ENCODE peak calls at places on chromosomes 13 and 19, in eight cellular contexts. N is left lung; Q is foreskin keratinocyte; Z is A549; I is colonic mucosa; D is effector memory CD4-positive, alpha-beta T cell; S is GM23248; T is H1. A is an unnamed sample.

GRCh38 chr13:67120872-67121531 is 109.1 kb downstream of the PCDH9 start:
- DNase-seq in N (no peak), Q (peak), Z (no peak), I (no peak), D (no peak), S (no peak), T (no peak), A (no peak)

GRCh38 chr13:27619093-27619705 is 1.1 kb downstream of the LNX2 start:
- DNase-seq in N (no peak), Q (peak), Z (no peak), I (peak), D (no peak), S (peak), T (no peak), A (no peak)

GRCh38 chr13:43285891-43286602 is 262.7 kb downstream of the DNAJC15 start:
- DNase-seq in N (peak), Q (no peak), Z (no peak), I (no peak), D (no peak), S (peak), T (no peak), A (no peak)

GRCh38 chr19:49422407-49423277 is 599 bp downstream of the PTH2 start:
- DNase-seq in N (no peak), Q (peak), Z (peak), I (peak), D (no peak), S (peak), T (peak), A (no peak)

GRCh38 chr13:96900992-96901391 is 93.3 kb downstream of the OXGR1 start:
- DNase-seq in N (no peak), Q (no peak), Z (no peak), I (no peak), D (no peak), S (no peak), T (no peak), A (no peak)

GRCh38 chr13:99288069-99288468 is 19.1 kb downstream of the GPR183 start:
- DNase-seq in N (no peak), Q (no peak), Z (no peak), I (no peak), D (no peak), S (no peak), T (no peak), A (no peak)

GRCh38 chr19:9903341-9903740 is 33.0 kb downstream of the OLFM2 start:
- DNase-seq in N (no peak), Q (no peak), Z (no peak), I (no peak), D (no peak), S (no peak), T (no peak), A (no peak)

GRCh38 chr19:1512671-1513491 is at the start of gene ADAMTSL5:
- DNase-seq in N (peak), Q (peak), Z (peak), I (peak), D (peak), S (peak), T (no peak), A (no peak)

GRCh38 chr13:30847697-30848307 is 58.3 kb upstream of the MEDAG start:
- DNase-seq in N (no peak), Q (peak), Z (no peak), I (no peak), D (no peak), S (peak), T (no peak), A (no peak)

GRCh38 chr13:43095771-43096719 is 72.7 kb downstream of the DNAJC15 start:
- DNase-seq in N (no peak), Q (no peak), Z (no peak), I (no peak), D (no peak), S (no peak), T (no peak), A (no peak)

GRCh38 chr19:8132858-8133458 is 16.4 kb downstream of the FBN3 start:
- DNase-seq in N (no peak), Q (no peak), Z (no peak), I (no peak), D (no peak), S (no peak), T (no peak), A (no peak)

GRCh38 chr19:51511353-51511752 is 9.8 kb upstream of the SIGLEC12 start:
- DNase-seq in N (no peak), Q (no peak), Z (no peak), I (no peak), D (no peak), S (peak), T (no peak), A (no peak)

GRCh38 chr13:45500492-45501174 is 35.9 kb downstream of the COG3 start:
- DNase-seq in N (no peak), Q (peak), Z (no peak), I (no peak), D (no peak), S (peak), T (no peak), A (no peak)

GRCh38 chr19:40200352-40201099 is 9.3 kb downstream of the MAP3K10 start:
- DNase-seq in N (no peak), Q (no peak), Z (no peak), I (no peak), D (no peak), S (no peak), T (no peak), A (no peak)

GRCh38 chr13:50892162-50892944 is 17.2 kb upstream of the RNASEH2B start:
- DNase-seq in N (no peak), Q (no peak), Z (no peak), I (no peak), D (no peak), S (no peak), T (no peak), A (no peak)

GRCh38 chr19:3408996-3409345 is 42.6 kb downstream of the NFIC start:
- DNase-seq in N (no peak), Q (no peak), Z (no peak), I (no peak), D (no peak), S (no peak), T (no peak), A (no peak)

GRCh38 chr19:3407556-3408516 is 41.5 kb downstream of the NFIC start:
- DNase-seq in N (no peak), Q (no peak), Z (no peak), I (no peak), D (no peak), S (peak), T (no peak), A (no peak)

GRCh38 chr19:3405261-3405653 is 38.9 kb downstream of the NFIC start:
- DNase-seq in N (no peak), Q (no peak), Z (no peak), I (no peak), D (no peak), S (no peak), T (no peak), A (no peak)

GRCh38 chr19:3404324-3405260 is 38.2 kb downstream of the NFIC start:
- DNase-seq in N (peak), Q (no peak), Z (no peak), I (peak), D (no peak), S (peak), T (no peak), A (peak)

DNA sequence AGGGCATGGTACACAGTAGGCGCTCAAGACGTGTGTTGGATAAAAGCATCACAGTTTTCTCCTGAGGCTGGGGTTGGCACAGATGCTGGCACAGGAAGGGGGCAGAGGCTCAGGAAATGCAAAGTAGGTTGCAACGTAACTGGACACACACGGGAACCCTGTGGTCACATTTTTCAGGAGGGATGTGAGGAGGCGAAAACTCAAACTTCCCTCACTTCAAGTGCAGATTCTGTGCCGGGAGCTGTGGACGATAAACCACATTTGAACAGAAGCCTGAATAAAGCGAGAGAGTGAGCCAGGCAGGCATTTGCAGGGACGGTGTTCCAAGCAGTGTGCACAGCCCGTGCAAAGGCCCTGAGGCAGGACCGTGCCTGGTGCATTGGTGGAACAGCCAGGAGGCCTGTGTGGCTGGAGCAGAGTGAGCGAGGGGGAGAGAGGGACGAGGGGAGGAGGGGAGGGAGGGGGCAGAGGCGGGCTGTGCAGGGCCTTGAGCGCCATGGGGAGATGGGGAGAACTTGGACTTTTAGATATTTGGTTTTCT is 40.3 kb downstream of the NFIC start:
- DNase-seq in N (no peak), Q (no peak), Z (no peak), I (no peak), D (no peak), S (no peak), T (no peak), A (no peak)
- H3K27ac ChIP-seq in N (no peak), Q (no peak), Z (no peak), I (no peak), D (no peak), S (no peak), T (no peak), A (no peak)

DNA sequence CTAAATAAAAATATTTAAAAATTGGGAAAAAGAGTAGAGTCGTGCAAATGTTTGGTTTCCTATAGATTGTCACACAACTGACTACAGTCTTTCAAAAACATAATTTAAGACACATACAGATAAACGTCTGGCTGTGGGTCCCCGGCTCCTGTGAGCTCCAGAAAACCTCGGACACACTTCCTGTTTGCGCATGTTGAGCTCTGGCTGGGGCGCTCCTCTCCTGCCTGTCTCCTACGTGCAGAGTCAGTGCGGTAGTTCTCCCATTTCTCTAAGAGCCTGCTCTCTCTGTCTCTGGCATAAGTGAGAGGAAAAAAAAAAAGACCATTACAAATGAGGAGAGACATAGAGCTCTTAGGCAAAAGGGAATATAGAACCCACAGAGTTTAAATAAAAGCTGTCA is 128.2 kb upstream of the OBI1 start:
- DNase-seq in N (peak), Q (no peak), Z (no peak), I (no peak), D (no peak), S (no peak), T (no peak), A (no peak)
- H3K27ac ChIP-seq in N (no peak), Q (no peak), Z (no peak), I (no peak), D (no peak), S (no peak), T (no peak), A (no peak)

GRCh38 chr19:36092566-36092965 is 18.4 kb upstream of the OVOL3 start:
- DNase-seq in N (no peak), Q (no peak), Z (no peak), I (no peak), D (no peak), S (no peak), T (no peak), A (no peak)

GRCh38 chr19:36090930-36091695 is 19.8 kb upstream of the OVOL3 start:
- DNase-seq in N (no peak), Q (no peak), Z (no peak), I (no peak), D (no peak), S (no peak), T (no peak), A (no peak)

GRCh38 chr19:36093146-36093662 is 17.7 kb upstream of the OVOL3 start:
- DNase-seq in N (no peak), Q (no peak), Z (no peak), I (no peak), D (no peak), S (peak), T (no peak), A (no peak)

GRCh38 chr19:36086326-36086725 is 24.6 kb upstream of the OVOL3 start:
- DNase-seq in N (no peak), Q (no peak), Z (no peak), I (no peak), D (no peak), S (no peak), T (no peak), A (no peak)

GRCh38 chr19:36089847-36090246 is 21.1 kb upstream of the OVOL3 start:
- DNase-seq in N (no peak), Q (no peak), Z (no peak), I (no peak), D (no peak), S (no peak), T (no peak), A (no peak)
- H3K27ac ChIP-seq in N (no peak), Q (no peak), Z (no peak), I (no peak), D (no peak), S (no peak), T (no peak), A (no peak)

DNA sequence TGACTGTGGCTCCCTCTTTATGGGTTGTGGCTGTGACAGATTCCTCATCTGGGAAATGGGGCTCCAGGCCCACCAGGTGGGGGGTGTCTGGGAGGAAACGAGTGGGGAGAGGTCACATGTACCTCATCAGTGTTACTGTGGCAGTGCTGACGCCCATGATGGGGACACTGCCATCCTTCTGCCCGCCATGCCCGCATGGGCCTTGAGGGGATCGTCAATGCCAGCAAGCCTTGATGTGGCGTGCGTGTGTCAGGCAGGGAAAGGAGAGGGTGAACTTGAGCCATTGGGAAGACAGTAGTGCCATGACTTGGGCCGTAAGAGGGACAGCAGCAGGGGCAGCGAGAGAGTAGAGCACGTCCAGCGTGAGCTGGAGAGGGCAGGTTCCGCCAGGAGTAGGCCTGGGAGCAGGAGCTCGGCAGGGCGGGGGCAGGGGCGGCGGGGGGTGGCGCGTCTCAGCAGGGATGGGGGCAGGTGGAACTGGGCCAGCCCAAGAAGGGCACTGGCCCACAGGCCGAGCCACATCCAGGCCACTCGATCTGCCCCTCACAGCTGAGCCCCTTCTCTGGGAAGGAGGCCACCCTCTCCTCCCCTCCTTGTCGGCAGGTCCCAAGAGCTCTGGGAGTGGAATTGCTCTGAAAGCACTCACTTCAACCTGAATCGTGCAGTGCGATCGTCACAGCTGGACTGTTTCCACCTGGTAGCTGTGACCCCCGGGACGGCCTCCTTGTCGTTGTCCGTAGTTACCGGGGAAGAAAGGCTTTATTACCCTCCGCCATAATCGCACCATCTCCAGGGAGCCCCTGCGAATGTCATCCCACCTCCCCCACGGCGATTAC is 9.9 kb downstream of the KLHL26 start:
- DNase-seq in N (no peak), Q (no peak), Z (no peak), I (no peak), D (no peak), S (no peak), T (no peak), A (no peak)
- H3K27ac ChIP-seq in N (no peak), Q (no peak), Z (no peak), I (no peak), D (no peak), S (no peak), T (no peak), A (peak)

GRCh38 chr19:38713865-38714264 is 30.4 kb downstream of the CAPN12 start:
- DNase-seq in N (no peak), Q (no peak), Z (no peak), I (no peak), D (no peak), S (no peak), T (no peak), A (no peak)
- H3K27ac ChIP-seq in N (no peak), Q (no peak), Z (no peak), I (no peak), D (no peak), S (no peak), T (no peak), A (no peak)

GRCh38 chr19:35167251-35168119 is 12.9 kb downstream of the FXYD5 start:
- DNase-seq in N (no peak), Q (no peak), Z (no peak), I (no peak), D (no peak), S (no peak), T (no peak), A (no peak)

GRCh38 chr19:35166100-35167063 is 11.8 kb downstream of the FXYD5 start:
- DNase-seq in N (no peak), Q (peak), Z (no peak), I (no peak), D (no peak), S (no peak), T (no peak), A (no peak)

GRCh38 chr19:35170359-35171061 is 16.0 kb downstream of the FXYD5 start:
- DNase-seq in N (no peak), Q (no peak), Z (no peak), I (no peak), D (no peak), S (no peak), T (no peak), A (no peak)

GRCh38 chr19:35169226-35169995 is 14.9 kb downstream of the FXYD5 start:
- DNase-seq in N (no peak), Q (peak), Z (no peak), I (no peak), D (no peak), S (no peak), T (no peak), A (no peak)

GRCh38 chr19:35168261-35168660 is 13.7 kb downstream of the FXYD5 start:
- DNase-seq in N (no peak), Q (peak), Z (no peak), I (no peak), D (no peak), S (peak), T (no peak), A (no peak)
- H3K27ac ChIP-seq in N (no peak), Q (peak), Z (no peak), I (no peak), D (peak), S (no peak), T (no peak), A (no peak)

DNA sequence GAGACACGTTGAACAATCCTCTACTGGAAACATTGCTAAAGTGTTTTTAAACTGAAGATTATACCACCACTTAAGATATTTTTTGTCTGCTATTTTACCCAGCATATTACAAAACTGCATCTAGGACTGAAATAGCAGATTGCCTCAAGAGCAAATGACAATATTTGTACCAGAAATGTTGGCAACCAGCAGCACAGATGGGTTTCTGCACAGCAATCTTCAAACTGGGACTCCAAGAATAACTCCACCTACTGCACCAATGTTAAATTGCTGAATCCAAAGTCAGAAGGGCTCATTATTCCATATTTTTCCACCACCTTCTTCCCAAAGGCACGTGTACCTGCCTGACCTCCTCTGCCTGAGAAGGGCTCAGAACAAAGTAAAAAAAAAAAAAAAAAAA is 79.6 kb downstream of the FOXO1 start:
- DNase-seq in N (no peak), Q (no peak), Z (no peak), I (no peak), D (no peak), S (no peak), T (no peak), A (no peak)
- H3K27ac ChIP-seq in N (no peak), Q (no peak), Z (no peak), I (no peak), D (no peak), S (no peak), T (no peak), A (peak)

GRCh38 chr13:91291078-91291477 is 56.4 kb upstream of the MIR17HG start:
- DNase-seq in N (no peak), Q (no peak), Z (no peak), I (no peak), D (no peak), S (no peak), T (no peak), A (no peak)

GRCh38 chr13:91280806-91281205 is 66.7 kb upstream of the MIR17HG start:
- DNase-seq in N (no peak), Q (peak), Z (no peak), I (no peak), D (no peak), S (peak), T (no peak), A (no peak)

GRCh38 chr13:91284335-91284734 is 63.2 kb upstream of the MIR17HG start:
- DNase-seq in N (no peak), Q (no peak), Z (no peak), I (no peak), D (no peak), S (no peak), T (no peak), A (no peak)

DNA sequence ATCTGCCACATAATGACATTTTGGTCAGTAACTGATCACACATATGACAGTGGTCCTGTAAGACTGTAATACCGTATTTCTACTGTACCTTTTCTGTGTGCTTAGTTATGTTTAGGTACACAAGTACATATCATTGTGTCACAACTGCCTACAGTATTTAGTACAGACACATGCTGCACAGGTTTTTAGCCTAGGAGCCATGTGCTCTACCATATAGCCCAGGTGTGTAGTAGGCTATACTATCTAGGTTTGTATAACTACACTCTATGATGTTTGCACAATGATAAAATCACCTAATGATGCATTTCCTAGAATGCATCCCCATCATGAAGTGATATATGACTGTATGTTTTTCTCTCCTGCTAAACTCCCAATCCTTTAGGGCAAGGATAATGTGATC is 61.2 kb upstream of the MIR17HG start:
- DNase-seq in N (no peak), Q (no peak), Z (no peak), I (no peak), D (no peak), S (no peak), T (no peak), A (no peak)
- H3K27ac ChIP-seq in N (no peak), Q (no peak), Z (no peak), I (no peak), D (no peak), S (no peak), T (no peak), A (no peak)

A was measured in caudate nucleus.